ENCODE peak calls at places on chromosomes 11 and 22, in five cellular contexts. One of them, this sample, is unnamed.

GRCh38 chr11:105935791-105936190 is 86.2 kb downstream of the MSANTD4 start:
- DNase-seq in mucosa of descending colon: no peak
- DNase-seq in spleen: no peak
- DNase-seq in thyroid gland: no peak
- DNase-seq in adrenal gland: no peak
- DNase-seq in this sample: no peak

GRCh38 chr11:128405693-128406364 is 181.5 kb downstream of the ETS1 start:
- DNase-seq in mucosa of descending colon: no peak
- DNase-seq in spleen: no peak
- DNase-seq in thyroid gland: no peak
- DNase-seq in adrenal gland: no peak
- DNase-seq in this sample: no peak

GRCh38 chr11:865512-866430 is 23.1 kb downstream of the TSPAN4 start:
- DNase-seq in mucosa of descending colon: no peak
- DNase-seq in spleen: no peak
- DNase-seq in thyroid gland: no peak
- DNase-seq in adrenal gland: no peak
- DNase-seq in this sample: no peak

GRCh38 chr22:24819941-24820461 is 14.0 kb downstream of the SGSM1 start:
- DNase-seq in mucosa of descending colon: peak; percentile 74
- DNase-seq in spleen: no peak
- DNase-seq in thyroid gland: peak; percentile 61
- DNase-seq in adrenal gland: peak; percentile 57
- DNase-seq in this sample: no peak

GRCh38 chr11:58606930-58607714 is 15.3 kb upstream of the CNTF start:
- DNase-seq in mucosa of descending colon: no peak
- DNase-seq in spleen: no peak
- DNase-seq in thyroid gland: no peak
- DNase-seq in adrenal gland: no peak
- DNase-seq in this sample: no peak

GRCh38 chr11:17421781-17422180 is 33.3 kb upstream of the KCNJ11 start:
- DNase-seq in mucosa of descending colon: no peak
- DNase-seq in spleen: peak; percentile 41
- DNase-seq in thyroid gland: peak; percentile 56
- DNase-seq in adrenal gland: no peak
- DNase-seq in this sample: no peak

GRCh38 chr11:23280088-23280487 is 419.8 kb upstream of the CCDC179 start:
- DNase-seq in mucosa of descending colon: no peak
- DNase-seq in spleen: no peak
- DNase-seq in thyroid gland: no peak
- DNase-seq in adrenal gland: no peak
- DNase-seq in this sample: no peak

GRCh38 chr11:95850137-95850536 is 59.8 kb downstream of the CEP57 start:
- DNase-seq in mucosa of descending colon: no peak
- DNase-seq in spleen: no peak
- DNase-seq in thyroid gland: no peak
- DNase-seq in adrenal gland: no peak
- DNase-seq in this sample: no peak

GRCh38 chr11:13313005-13313819 is 35.6 kb downstream of the BMAL1 start:
- DNase-seq in mucosa of descending colon: no peak
- DNase-seq in spleen: peak; percentile 48
- DNase-seq in thyroid gland: no peak
- DNase-seq in adrenal gland: no peak
- DNase-seq in this sample: no peak

GRCh38 chr11:104637652-104638170 is 260.5 kb downstream of the CASP12 start:
- DNase-seq in mucosa of descending colon: no peak
- DNase-seq in spleen: no peak
- DNase-seq in thyroid gland: no peak
- DNase-seq in adrenal gland: no peak
- DNase-seq in this sample: no peak

GRCh38 chr22:29190051-29190450 is 15.6 kb upstream of the EMID1 start:
- DNase-seq in mucosa of descending colon: no peak
- DNase-seq in spleen: no peak
- DNase-seq in thyroid gland: no peak
- DNase-seq in adrenal gland: no peak
- DNase-seq in this sample: no peak

GRCh38 chr11:73177380-73178091 is 35.4 kb upstream of the FCHSD2 start:
- DNase-seq in mucosa of descending colon: no peak
- DNase-seq in spleen: peak; percentile 88
- DNase-seq in thyroid gland: no peak
- DNase-seq in adrenal gland: peak; percentile 76
- DNase-seq in this sample: peak; percentile 59

GRCh38 chr11:133934096-133934495 is 22.7 kb downstream of the IGSF9B start:
- DNase-seq in mucosa of descending colon: peak; percentile 27
- DNase-seq in spleen: no peak
- DNase-seq in thyroid gland: no peak
- DNase-seq in adrenal gland: no peak
- DNase-seq in this sample: no peak

GRCh38 chr11:83206221-83206620 is 12.7 kb downstream of the ANKRD42 start:
- DNase-seq in mucosa of descending colon: no peak
- DNase-seq in spleen: no peak
- DNase-seq in thyroid gland: no peak
- DNase-seq in adrenal gland: no peak
- DNase-seq in this sample: no peak

GRCh38 chr11:3686751-3687150 is 15.6 kb upstream of the CHRNA10 start:
- DNase-seq in mucosa of descending colon: no peak
- DNase-seq in spleen: no peak
- DNase-seq in thyroid gland: peak; percentile 27
- DNase-seq in adrenal gland: no peak
- DNase-seq in this sample: no peak

GRCh38 chr11:5486003-5486402 is 2.5 kb upstream of the OR52D1 start:
- DNase-seq in mucosa of descending colon: no peak
- DNase-seq in spleen: no peak
- DNase-seq in thyroid gland: no peak
- DNase-seq in adrenal gland: no peak
- DNase-seq in this sample: no peak

GRCh38 chr11:57325735-57326048 is 940 bp upstream of the TNKS1BP1 start:
- DNase-seq in mucosa of descending colon: peak; percentile 85
- DNase-seq in spleen: no peak
- DNase-seq in thyroid gland: peak; percentile 88
- DNase-seq in adrenal gland: peak; percentile 92
- DNase-seq in this sample: peak; percentile 71

GRCh38 chr22:42921301-42921700 is 64.2 kb upstream of the ARFGAP3 start:
- DNase-seq in mucosa of descending colon: no peak
- DNase-seq in spleen: peak; percentile 13
- DNase-seq in thyroid gland: no peak
- DNase-seq in adrenal gland: no peak
- DNase-seq in this sample: no peak

GRCh38 chr11:67281552-67282150 is 7.5 kb upstream of the ANKRD13D start:
- DNase-seq in mucosa of descending colon: peak; percentile 51
- DNase-seq in spleen: peak; percentile 76
- DNase-seq in thyroid gland: no peak
- DNase-seq in adrenal gland: no peak
- DNase-seq in this sample: no peak

GRCh38 chr11:27485930-27486773 is 13.6 kb upstream of the LGR4 start:
- DNase-seq in mucosa of descending colon: no peak
- DNase-seq in spleen: no peak
- DNase-seq in thyroid gland: peak; percentile 17
- DNase-seq in adrenal gland: no peak
- DNase-seq in this sample: no peak

GRCh38 chr11:75768909-75769771 is 562 bp downstream of the DGAT2 start:
- DNase-seq in mucosa of descending colon: no peak
- DNase-seq in spleen: no peak
- DNase-seq in thyroid gland: peak; percentile 14
- DNase-seq in adrenal gland: no peak
- DNase-seq in this sample: no peak

GRCh38 chr11:68328374-68329091 is 16.1 kb downstream of the LRP5 start:
- DNase-seq in mucosa of descending colon: peak; percentile 76
- DNase-seq in spleen: no peak
- DNase-seq in thyroid gland: peak; percentile 56
- DNase-seq in adrenal gland: no peak
- DNase-seq in this sample: peak; percentile 63

GRCh38 chr11:117941163-117941707 is 12.0 kb upstream of the TMPRSS13 start:
- DNase-seq in mucosa of descending colon: no peak
- DNase-seq in spleen: peak; percentile 46
- DNase-seq in thyroid gland: no peak
- DNase-seq in adrenal gland: peak; percentile 39
- DNase-seq in this sample: no peak

GRCh38 chr11:111694851-111695250 is 71.3 kb downstream of the PPP2R1B start:
- DNase-seq in mucosa of descending colon: no peak
- DNase-seq in spleen: no peak
- DNase-seq in thyroid gland: no peak
- DNase-seq in adrenal gland: peak; percentile 75
- DNase-seq in this sample: no peak

GRCh38 chr22:18998998-18999397 is 62.9 kb upstream of the PRODH start:
- DNase-seq in mucosa of descending colon: no peak
- DNase-seq in spleen: no peak
- DNase-seq in thyroid gland: no peak
- DNase-seq in adrenal gland: peak; percentile 34
- DNase-seq in this sample: no peak

GRCh38 chr11:78921517-78921916 is 346.9 kb upstream of the NARS2 start:
- DNase-seq in mucosa of descending colon: no peak
- DNase-seq in spleen: no peak
- DNase-seq in thyroid gland: no peak
- DNase-seq in adrenal gland: no peak
- DNase-seq in this sample: no peak
- H3K9me3 ChIP-seq in mucosa of descending colon: no peaks in the 10 kb centered on the region
- H3K9me3 ChIP-seq in spleen: no peaks in the 10 kb centered on the region
- H3K9me3 ChIP-seq in thyroid gland: no peaks in the 10 kb centered on the region
- H3K9me3 ChIP-seq in adrenal gland: no peaks in the 10 kb centered on the region
- H3K9me3 ChIP-seq in this sample: no peaks in the 10 kb centered on the region

GRCh38 chr22:47918276-47918928 is 1156.0 kb downstream of the TBC1D22A start:
- DNase-seq in mucosa of descending colon: no peak
- DNase-seq in spleen: peak; percentile 89
- DNase-seq in thyroid gland: no peak
- DNase-seq in adrenal gland: no peak
- DNase-seq in this sample: no peak

GRCh38 chr22:47919893-47920292 is 1157.4 kb downstream of the TBC1D22A start:
- DNase-seq in mucosa of descending colon: no peak
- DNase-seq in spleen: no peak
- DNase-seq in thyroid gland: no peak
- DNase-seq in adrenal gland: no peak
- DNase-seq in this sample: no peak

GRCh38 chr22:47921906-47922305 is 1159.5 kb downstream of the TBC1D22A start:
- DNase-seq in mucosa of descending colon: no peak
- DNase-seq in spleen: no peak
- DNase-seq in thyroid gland: no peak
- DNase-seq in adrenal gland: no peak
- DNase-seq in this sample: no peak

GRCh38 chr22:47918936-47919505 is 1156.6 kb downstream of the TBC1D22A start:
- DNase-seq in mucosa of descending colon: no peak
- DNase-seq in spleen: no peak
- DNase-seq in thyroid gland: peak; percentile 21
- DNase-seq in adrenal gland: no peak
- DNase-seq in this sample: no peak

DNA sequence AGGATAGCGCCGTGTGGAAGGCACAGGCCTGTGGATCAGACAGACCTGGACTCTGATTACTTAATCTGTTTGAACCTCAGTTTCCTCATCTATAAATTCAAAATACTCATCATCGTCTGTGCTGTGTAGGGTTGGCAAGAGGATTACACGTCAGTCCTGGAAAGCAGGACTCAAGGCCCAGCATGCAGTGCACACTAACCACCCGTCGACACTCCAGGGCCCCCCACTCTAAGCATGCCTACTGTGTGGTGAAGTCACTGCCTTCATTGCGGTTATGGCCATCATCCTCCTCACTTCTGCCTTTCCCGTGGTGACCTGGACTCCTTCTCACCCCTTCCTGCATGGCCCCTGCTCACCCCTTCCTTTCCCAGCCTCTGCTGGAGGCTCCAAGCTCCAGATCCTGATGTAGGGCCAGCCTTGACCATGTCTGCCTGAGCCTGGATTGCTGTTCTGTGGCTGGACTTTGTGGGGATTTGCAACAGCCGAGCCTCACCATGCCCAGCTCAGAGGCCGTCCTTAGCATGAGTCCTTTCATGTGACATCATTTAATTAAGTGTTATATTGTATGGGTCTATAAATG is 1158.0 kb downstream of the TBC1D22A start:
- DNase-seq in mucosa of descending colon: no peak
- DNase-seq in spleen: no peak
- DNase-seq in thyroid gland: no peak
- DNase-seq in adrenal gland: no peak
- DNase-seq in this sample: no peak
- H3K9me3 ChIP-seq in mucosa of descending colon: no peaks in the 10 kb centered on the region
- H3K9me3 ChIP-seq in spleen: no peaks in the 10 kb centered on the region
- H3K9me3 ChIP-seq in thyroid gland: no peaks in the 10 kb centered on the region
- H3K9me3 ChIP-seq in adrenal gland: no peaks in the 10 kb centered on the region
- H3K9me3 ChIP-seq in this sample: no peaks in the 10 kb centered on the region

DNA sequence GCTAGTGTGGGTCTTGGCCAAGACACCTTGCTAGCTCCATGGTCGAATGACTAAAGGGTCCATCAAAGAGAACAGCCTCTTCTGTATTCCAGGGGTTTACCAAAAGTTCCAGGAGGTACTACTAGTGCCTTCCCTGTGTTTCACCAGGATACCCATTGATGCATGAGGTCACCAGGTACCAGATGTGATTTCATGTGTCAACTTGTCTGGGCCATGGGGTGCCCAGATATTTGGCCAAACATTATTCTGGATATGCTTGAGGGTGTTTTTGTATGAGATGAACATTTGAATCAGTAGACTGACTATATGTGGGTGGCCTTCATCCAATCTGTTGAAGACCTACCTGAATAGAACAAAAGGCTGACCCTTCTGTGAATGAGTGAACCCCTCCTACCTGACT is 92.8 kb downstream of the GALNT18 start:
- DNase-seq in mucosa of descending colon: no peak
- DNase-seq in spleen: no peak
- DNase-seq in thyroid gland: no peak
- DNase-seq in adrenal gland: no peak
- DNase-seq in this sample: no peak
- H3K9me3 ChIP-seq in mucosa of descending colon: no peaks in the 10 kb centered on the region
- H3K9me3 ChIP-seq in spleen: no peaks in the 10 kb centered on the region
- H3K9me3 ChIP-seq in thyroid gland: no peaks in the 10 kb centered on the region
- H3K9me3 ChIP-seq in adrenal gland: no peaks in the 10 kb centered on the region
- H3K9me3 ChIP-seq in this sample: no peaks in the 10 kb centered on the region

GRCh38 chr22:48343461-48343860 is 1484.2 kb downstream of the BRD1 start:
- DNase-seq in mucosa of descending colon: no peak
- DNase-seq in spleen: no peak
- DNase-seq in thyroid gland: no peak
- DNase-seq in adrenal gland: no peak
- DNase-seq in this sample: no peak

GRCh38 chr22:48340191-48340590 is 1487.5 kb downstream of the BRD1 start:
- DNase-seq in mucosa of descending colon: no peak
- DNase-seq in spleen: no peak
- DNase-seq in thyroid gland: no peak
- DNase-seq in adrenal gland: no peak
- DNase-seq in this sample: no peak

GRCh38 chr22:48340727-48341709 is 1486.7 kb downstream of the BRD1 start:
- DNase-seq in mucosa of descending colon: no peak
- DNase-seq in spleen: peak; percentile 46
- DNase-seq in thyroid gland: no peak
- DNase-seq in adrenal gland: no peak
- DNase-seq in this sample: no peak

GRCh38 chr22:48342016-48342415 is 1485.7 kb downstream of the BRD1 start:
- DNase-seq in mucosa of descending colon: no peak
- DNase-seq in spleen: peak; percentile 63
- DNase-seq in thyroid gland: no peak
- DNase-seq in adrenal gland: no peak
- DNase-seq in this sample: no peak

DNA sequence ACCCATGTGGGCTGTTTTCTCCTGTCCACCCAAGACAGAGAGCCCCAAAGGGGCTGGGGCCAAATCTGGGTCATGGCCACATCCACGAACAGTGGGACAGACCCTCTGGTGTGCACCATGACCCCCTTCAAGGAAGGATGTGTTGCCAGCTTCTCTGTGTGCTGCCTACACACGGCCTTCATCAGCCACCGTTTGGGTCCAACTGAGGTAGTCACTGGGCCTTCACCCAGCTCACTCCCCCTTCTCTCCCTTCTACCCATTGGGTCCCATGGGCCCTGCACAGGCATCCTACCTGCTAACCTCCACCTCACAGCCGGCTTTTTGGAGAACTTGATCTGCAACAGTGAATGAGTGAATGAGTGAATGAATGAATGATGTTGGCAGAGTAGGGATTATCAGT is 1484.9 kb downstream of the BRD1 start:
- DNase-seq in mucosa of descending colon: no peak
- DNase-seq in spleen: peak; percentile 38
- DNase-seq in thyroid gland: no peak
- DNase-seq in adrenal gland: no peak
- DNase-seq in this sample: no peak
- H3K9me3 ChIP-seq in mucosa of descending colon: no peaks in the 10 kb centered on the region
- H3K9me3 ChIP-seq in spleen: no peaks in the 10 kb centered on the region
- H3K9me3 ChIP-seq in thyroid gland: no peaks in the 10 kb centered on the region
- H3K9me3 ChIP-seq in adrenal gland: no peaks in the 10 kb centered on the region
- H3K9me3 ChIP-seq in this sample: no peaks in the 10 kb centered on the region